ENCODE peak calls at places on chromosomes 6 and 20, in seven cellular contexts. D, Q, I, F, C, M and G are unnamed samples.

GRCh38 chr6:6752129-6752528 is 163.6 kb downstream of the LY86 start:
- DNase-seq in D (peak), Q (no peak), I (no peak), F (no peak), C (peak), M (no peak), G (no peak)

GRCh38 chr6:75450903-75451302 is 42.7 kb downstream of the FILIP1 start:
- DNase-seq in D (no peak), Q (no peak), I (no peak), F (no peak), C (no peak), M (no peak), G (no peak)

GRCh38 chr6:122789862-122790739 is 1.0 kb downstream of the SMPDL3A start:
- DNase-seq in D (peak), Q (no peak), I (peak), F (no peak), C (peak), M (no peak), G (no peak)

GRCh38 chr6:33000053-33000452 is 9.3 kb downstream of the HLA-DOA start:
- DNase-seq in D (no peak), Q (no peak), I (peak), F (no peak), C (peak), M (no peak), G (no peak)

GRCh38 chr20:2103454-2104153 is 2.0 kb downstream of the STK35 start:
- DNase-seq in D (no peak), Q (no peak), I (peak), F (no peak), C (peak), M (peak), G (no peak)

GRCh38 chr20:63574156-63574828 is at the start of gene HELZ2:
- DNase-seq in D (peak), Q (peak), I (peak), F (peak), C (peak), M (peak), G (peak)

GRCh38 chr20:48668451-48668946 is 159.3 kb downstream of the PREX1 start:
- DNase-seq in D (no peak), Q (peak), I (no peak), F (no peak), C (no peak), M (peak), G (no peak)

GRCh38 chr6:56353860-56354259 is 106.5 kb upstream of the COL21A1 start:
- DNase-seq in D (no peak), Q (no peak), I (no peak), F (no peak), C (no peak), M (no peak), G (no peak)

GRCh38 chr6:4088684-4089083 is 9.7 kb upstream of the FAM217A start:
- DNase-seq in D (no peak), Q (no peak), I (no peak), F (no peak), C (no peak), M (no peak), G (no peak)

GRCh38 chr6:40419377-40419776 is 167.8 kb downstream of the LRFN2 start:
- DNase-seq in D (no peak), Q (no peak), I (peak), F (no peak), C (no peak), M (no peak), G (peak)

GRCh38 chr20:37375227-37375626 is 29.3 kb downstream of the SRC start:
- DNase-seq in D (no peak), Q (no peak), I (no peak), F (no peak), C (no peak), M (no peak), G (no peak)

GRCh38 chr6:159979136-159979874 is 10.4 kb downstream of the IGF2R start:
- DNase-seq in D (peak), Q (no peak), I (no peak), F (no peak), C (peak), M (peak), G (peak)

GRCh38 chr20:23019403-23019802 is 15.7 kb upstream of the SSTR4 start:
- DNase-seq in D (no peak), Q (no peak), I (no peak), F (no peak), C (no peak), M (no peak), G (no peak)

GRCh38 chr20:43824699-43825402 is 89.8 kb upstream of the TOX2 start:
- DNase-seq in D (peak), Q (no peak), I (peak), F (no peak), C (peak), M (no peak), G (no peak)

GRCh38 chr6:139442188-139442625 is 67.8 kb upstream of the CITED2 start:
- DNase-seq in D (no peak), Q (no peak), I (no peak), F (no peak), C (no peak), M (no peak), G (no peak)

GRCh38 chr6:85236636-85237035 is 213.2 kb upstream of the NT5E start:
- DNase-seq in D (peak), Q (no peak), I (no peak), F (no peak), C (no peak), M (no peak), G (no peak)

GRCh38 chr6:169190970-169191369 is 62.7 kb downstream of the THBS2 start:
- DNase-seq in D (no peak), Q (no peak), I (no peak), F (no peak), C (no peak), M (no peak), G (no peak)

GRCh38 chr6:139173172-139173571 is 38.3 kb downstream of the HECA start:
- DNase-seq in D (peak), Q (no peak), I (no peak), F (no peak), C (no peak), M (no peak), G (no peak)

GRCh38 chr20:371755-372542 is 8.6 kb upstream of the TRIB3 start:
- DNase-seq in D (peak), Q (peak), I (no peak), F (no peak), C (no peak), M (no peak), G (peak)

GRCh38 chr20:49379338-49379737 is 101.5 kb upstream of the ZNFX1 start:
- DNase-seq in D (no peak), Q (no peak), I (no peak), F (no peak), C (no peak), M (no peak), G (no peak)

GRCh38 chr6:32154514-32155161 is 697 bp downstream of the PPT2 start:
- DNase-seq in D (peak), Q (no peak), I (peak), F (peak), C (peak), M (no peak), G (peak)

GRCh38 chr6:136757150-136757549 is 35.1 kb downstream of the MAP3K5 start:
- DNase-seq in D (peak), Q (no peak), I (no peak), F (no peak), C (no peak), M (no peak), G (no peak)

GRCh38 chr6:150008588-150008987 is 16.7 kb downstream of the RAET1L start:
- DNase-seq in D (no peak), Q (no peak), I (no peak), F (no peak), C (no peak), M (no peak), G (no peak)

GRCh38 chr20:51129201-51129671 is 106.3 kb upstream of the KCNG1 start:
- DNase-seq in D (no peak), Q (no peak), I (no peak), F (no peak), C (no peak), M (no peak), G (no peak)

GRCh38 chr20:51126337-51126736 is 103.4 kb upstream of the KCNG1 start:
- DNase-seq in D (no peak), Q (no peak), I (no peak), F (no peak), C (no peak), M (no peak), G (no peak)

GRCh38 chr20:51128198-51128597 is 105.3 kb upstream of the KCNG1 start:
- DNase-seq in D (peak), Q (no peak), I (no peak), F (no peak), C (no peak), M (peak), G (no peak)

GRCh38 chr20:51125774-51126173 is 102.9 kb upstream of the KCNG1 start:
- DNase-seq in D (no peak), Q (no peak), I (no peak), F (no peak), C (no peak), M (no peak), G (no peak)

DNA sequence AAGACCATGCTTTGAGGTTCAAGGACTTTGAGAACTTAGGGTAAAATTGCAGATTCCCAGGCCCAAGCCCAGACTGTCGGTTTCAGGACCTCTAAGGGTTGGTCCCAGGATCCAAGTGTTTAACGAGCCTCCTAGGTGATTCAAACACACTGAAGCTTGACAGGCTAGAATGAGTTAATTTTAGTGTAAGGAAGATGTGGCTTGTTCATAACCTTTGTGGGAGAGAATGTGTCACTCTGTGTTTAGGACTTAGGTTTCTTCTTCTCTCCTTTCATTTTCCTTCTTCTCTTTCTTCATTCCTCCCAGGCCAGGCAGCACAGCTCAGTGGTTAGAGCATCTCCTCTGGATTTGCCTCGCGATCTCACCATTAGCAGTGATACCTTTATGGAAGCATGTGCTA is 104.8 kb upstream of the KCNG1 start:
- DNase-seq in D (no peak), Q (no peak), I (no peak), F (no peak), C (no peak), M (no peak), G (no peak)
- H3K27ac ChIP-seq in D (peak), Q (no peak), I (no peak), F (no peak), C (no peak), M (no peak), G (no peak)

GRCh38 chr20:31669876-31670275 is 32.2 kb downstream of the COX4I2 start:
- DNase-seq in D (peak), Q (no peak), I (peak), F (no peak), C (peak), M (no peak), G (no peak)

GRCh38 chr20:31673435-31673834 is 35.7 kb downstream of the COX4I2 start:
- DNase-seq in D (no peak), Q (no peak), I (no peak), F (no peak), C (no peak), M (no peak), G (no peak)

GRCh38 chr20:31673943-31674463 is 36.3 kb downstream of the COX4I2 start:
- DNase-seq in D (no peak), Q (no peak), I (no peak), F (no peak), C (no peak), M (no peak), G (no peak)

GRCh38 chr20:31670371-31671228 is 32.9 kb downstream of the COX4I2 start:
- DNase-seq in D (peak), Q (peak), I (no peak), F (no peak), C (no peak), M (peak), G (peak)

GRCh38 chr20:31671324-31671723 is 33.6 kb downstream of the COX4I2 start:
- DNase-seq in D (no peak), Q (no peak), I (no peak), F (no peak), C (no peak), M (no peak), G (no peak)
- H3K27ac ChIP-seq in D (no peak), Q (peak), I (no peak), F (no peak), C (no peak), M (peak), G (peak)

GRCh38 chr20:34299925-34300806 is 3.0 kb downstream of the AHCY start:
- DNase-seq in D (peak), Q (no peak), I (no peak), F (no peak), C (no peak), M (peak), G (no peak)
- H3K27ac ChIP-seq in D (no peak), Q (no peak), I (peak), F (no peak), C (no peak), M (no peak), G (no peak)

GRCh38 chr6:35056952-35057351 is 84.2 kb downstream of the TCP11 start:
- DNase-seq in D (no peak), Q (no peak), I (no peak), F (no peak), C (no peak), M (no peak), G (no peak)
- H3K27ac ChIP-seq in D (no peak), Q (no peak), I (no peak), F (no peak), C (no peak), M (no peak), G (peak)

GRCh38 chr20:46983466-46983865 is 88.8 kb downstream of the EYA2 start:
- DNase-seq in D (no peak), Q (no peak), I (no peak), F (no peak), C (no peak), M (no peak), G (no peak)

GRCh38 chr20:46985671-46986070 is 91.0 kb downstream of the EYA2 start:
- DNase-seq in D (no peak), Q (no peak), I (no peak), F (no peak), C (no peak), M (no peak), G (no peak)

GRCh38 chr20:46987001-46987400 is 92.4 kb downstream of the EYA2 start:
- DNase-seq in D (no peak), Q (no peak), I (no peak), F (no peak), C (no peak), M (no peak), G (no peak)

GRCh38 chr20:46985241-46985640 is 90.6 kb downstream of the EYA2 start:
- DNase-seq in D (peak), Q (no peak), I (no peak), F (no peak), C (no peak), M (no peak), G (no peak)

GRCh38 chr20:46984391-46984790 is 89.7 kb downstream of the EYA2 start:
- DNase-seq in D (peak), Q (no peak), I (no peak), F (no peak), C (no peak), M (no peak), G (no peak)
- H3K27ac ChIP-seq in D (no peak), Q (no peak), I (no peak), F (no peak), C (no peak), M (no peak), G (no peak)

DNA sequence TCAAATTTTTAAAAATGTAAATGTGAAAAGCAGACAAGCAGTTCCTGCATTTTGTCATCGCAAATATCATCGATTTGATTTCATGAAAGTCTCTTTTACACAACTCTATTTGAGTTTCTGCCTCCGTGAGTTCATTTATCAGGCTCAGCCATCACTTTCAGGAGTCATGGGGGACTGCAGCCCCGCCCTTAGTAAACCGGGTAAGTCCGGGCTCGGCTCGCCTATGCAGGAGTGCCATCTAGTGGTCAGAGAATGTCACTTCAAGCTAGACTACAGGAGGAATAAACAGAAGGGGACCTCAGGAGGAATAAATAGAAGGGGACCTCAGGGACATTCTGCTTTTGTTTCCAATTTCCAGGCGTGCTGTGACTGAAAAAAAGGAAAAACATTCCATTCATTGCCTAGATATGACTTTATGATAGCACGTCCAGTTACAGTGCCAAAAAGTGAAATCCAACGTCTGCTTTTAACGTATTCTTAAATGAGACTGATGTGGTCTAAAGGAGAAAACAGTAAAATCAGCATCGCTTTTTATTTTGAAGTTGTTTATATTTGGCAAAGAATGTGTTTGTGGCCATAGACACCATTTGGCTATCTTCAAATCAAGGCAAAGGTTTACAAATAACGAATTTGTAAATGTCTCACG is 333.9 kb downstream of the HACE1 start:
- DNase-seq in D (peak), Q (peak), I (peak), F (peak), C (peak), M (peak), G (peak)
- H3K27ac ChIP-seq in D (no peak), Q (no peak), I (no peak), F (no peak), C (no peak), M (no peak), G (no peak)

GRCh38 chr6:110399219-110400071 is 15.9 kb downstream of the DDO start:
- DNase-seq in D (no peak), Q (no peak), I (no peak), F (no peak), C (no peak), M (no peak), G (no peak)
- H3K27ac ChIP-seq in D (no peak), Q (peak), I (no peak), F (no peak), C (no peak), M (no peak), G (no peak)

DNA sequence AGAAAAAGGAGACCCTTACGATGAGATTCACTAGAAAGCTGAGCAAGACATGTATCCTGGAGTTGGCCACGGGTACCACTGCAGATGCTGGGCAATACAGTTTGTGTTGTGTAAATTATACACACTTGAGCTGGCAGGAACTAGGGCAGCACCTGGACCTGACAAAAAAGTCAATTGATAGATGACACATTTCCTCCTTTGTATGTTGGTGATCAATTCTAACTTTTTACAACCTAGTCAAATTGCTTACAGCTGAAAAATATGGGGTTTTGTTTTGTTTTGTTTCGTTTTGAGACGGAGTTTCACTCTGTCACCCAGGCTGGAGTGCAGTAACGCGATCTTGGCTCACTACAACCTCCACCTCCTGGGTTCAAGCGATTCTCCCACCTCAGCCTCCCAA is 108.9 kb downstream of the UST start:
- DNase-seq in D (no peak), Q (no peak), I (no peak), F (no peak), C (no peak), M (no peak), G (no peak)
- H3K27ac ChIP-seq in D (no peak), Q (no peak), I (no peak), F (no peak), C (no peak), M (no peak), G (no peak)

DNA sequence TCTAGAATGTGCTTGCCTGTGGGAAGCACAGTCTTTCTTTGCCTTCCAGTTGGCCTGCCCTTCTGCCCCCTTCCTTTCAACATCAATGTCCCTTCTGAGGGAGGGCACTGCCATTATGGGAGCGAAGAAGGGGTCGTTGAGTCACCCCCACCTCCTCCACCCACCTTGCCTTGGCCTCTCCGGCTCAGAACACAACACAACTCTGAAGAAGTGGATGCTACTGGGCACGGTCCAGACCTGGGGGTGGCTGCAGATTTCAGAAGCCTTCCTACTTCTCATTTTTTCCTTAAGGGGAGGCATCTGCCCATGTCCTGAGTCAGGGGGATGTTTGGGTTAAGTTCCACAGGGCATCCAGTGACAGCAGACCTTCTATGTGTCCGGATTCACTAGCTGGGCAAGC is 72.1 kb downstream of the GFOD1 start:
- DNase-seq in D (no peak), Q (no peak), I (no peak), F (no peak), C (no peak), M (no peak), G (no peak)
- H3K27ac ChIP-seq in D (no peak), Q (no peak), I (no peak), F (no peak), C (no peak), M (no peak), G (peak)

GRCh38 chr6:38697846-38698245 is 5.1 kb downstream of the GLO1 start:
- DNase-seq in D (no peak), Q (no peak), I (no peak), F (no peak), C (no peak), M (no peak), G (no peak)

GRCh38 chr6:38695933-38696332 is 7.0 kb downstream of the GLO1 start:
- DNase-seq in D (no peak), Q (no peak), I (no peak), F (no peak), C (no peak), M (no peak), G (no peak)

GRCh38 chr6:38701551-38701950 is 1.4 kb downstream of the GLO1 start:
- DNase-seq in D (no peak), Q (no peak), I (no peak), F (no peak), C (no peak), M (no peak), G (no peak)

GRCh38 chr6:38695227-38695900 is 7.6 kb downstream of the GLO1 start:
- DNase-seq in D (no peak), Q (no peak), I (no peak), F (no peak), C (no peak), M (no peak), G (no peak)

GRCh38 chr6:38696345-38696744 is 6.6 kb downstream of the GLO1 start:
- DNase-seq in D (no peak), Q (no peak), I (no peak), F (no peak), C (no peak), M (no peak), G (no peak)
- H3K27ac ChIP-seq in D (no peak), Q (no peak), I (no peak), F (no peak), C (no peak), M (no peak), G (no peak)